ENCODE peak calls at places on chromosomes 4 and X, in four cellular contexts. B, Q, Y and M are unnamed samples.

GRCh38 chr4:74062954-74063353 is 24.5 kb upstream of the CXCL3 start:
- DNase-seq in B (no peak), Q (no peak), Y (no peak), M (no peak)

GRCh38 chr4:133588306-133588705 is 439.2 kb downstream of the PCDH10 start:
- DNase-seq in B (no peak), Q (no peak), Y (no peak), M (no peak)

GRCh38 chrX:11678174-11678573 is 12.5 kb upstream of the ARHGAP6 start:
- DNase-seq in B (no peak), Q (no peak), Y (no peak), M (no peak)

GRCh38 chr4:140703463-140703862 is 52.7 kb downstream of the TBC1D9 start:
- DNase-seq in B (no peak), Q (no peak), Y (no peak), M (no peak)

GRCh38 chrX:28158019-28158777 is 176.9 kb upstream of the DCAF8L1 start:
- DNase-seq in B (no peak), Q (no peak), Y (no peak), M (no peak)

GRCh38 chr4:22237155-22237751 is 278.6 kb downstream of the ADGRA3 start:
- DNase-seq in B (no peak), Q (peak), Y (peak), M (no peak)

GRCh38 chrX:143298663-143299241 is 218.5 kb downstream of the SPANXN3 start:
- DNase-seq in B (no peak), Q (no peak), Y (no peak), M (no peak)

GRCh38 chr4:90841676-90842075 is 714.5 kb downstream of the CCSER1 start:
- DNase-seq in B (no peak), Q (no peak), Y (no peak), M (no peak)

GRCh38 chrX:150899191-150899757 is 806 bp upstream of the CD99L2 start:
- DNase-seq in B (peak), Q (no peak), Y (peak), M (no peak)

GRCh38 chr4:48079972-48080391 is 54.1 kb downstream of the TXK start:
- DNase-seq in B (no peak), Q (no peak), Y (no peak), M (peak)

GRCh38 chrX:31499120-31499519 is 427.3 kb upstream of the FTHL17 start:
- DNase-seq in B (no peak), Q (no peak), Y (no peak), M (no peak)

GRCh38 chrX:13001961-13002671 is 27.2 kb downstream of the TMSB4X start:
- DNase-seq in B (no peak), Q (no peak), Y (no peak), M (no peak)

GRCh38 chr4:139368990-139369389 is 66.7 kb upstream of the NDUFC1 start:
- DNase-seq in B (no peak), Q (no peak), Y (no peak), M (no peak)

GRCh38 chr4:24794111-24794860 is 1.1 kb upstream of the SOD3 start:
- DNase-seq in B (no peak), Q (no peak), Y (peak), M (no peak)

GRCh38 chrX:72060196-72060974 is 71.3 kb downstream of the RTL5 start:
- DNase-seq in B (no peak), Q (no peak), Y (no peak), M (no peak)

GRCh38 chrX:43175428-43175827 is 397.5 kb upstream of the PPP1R2C start:
- DNase-seq in B (no peak), Q (no peak), Y (no peak), M (no peak)

GRCh38 chrX:68428431-68428830 is 4.9 kb downstream of the OPHN1 start:
- DNase-seq in B (no peak), Q (no peak), Y (no peak), M (no peak)

GRCh38 chrX:67538383-67538782 is 5.4 kb upstream of the AR start:
- DNase-seq in B (no peak), Q (no peak), Y (no peak), M (no peak)

GRCh38 chr4:118280501-118281218 is 72.1 kb downstream of the PRSS12 start:
- DNase-seq in B (no peak), Q (no peak), Y (no peak), M (no peak)

GRCh38 chr4:173345648-173346047 is 11.5 kb upstream of the HMGB2 start:
- DNase-seq in B (no peak), Q (no peak), Y (no peak), M (no peak)